ENCODE peak calls at places on chromosomes 16 and 17, in five cellular contexts. R, J, W, Z and P are unnamed samples.

GRCh38 chr16:88993006-88993787 is 16.2 kb upstream of the CBFA2T3 start:
- DNase-seq in R (no peak), J (peak), W (no peak), Z (no peak), P (no peak)

GRCh38 chr17:70945386-70945785 is 776.1 kb downstream of the KCNJ2 start:
- DNase-seq in R (no peak), J (no peak), W (no peak), Z (no peak), P (no peak)

GRCh38 chr17:59790936-59791335 is 83.5 kb downstream of the VMP1 start:
- DNase-seq in R (no peak), J (no peak), W (no peak), Z (no peak), P (no peak)

GRCh38 chr17:37322106-37322505 is 53.7 kb upstream of the C17orf78 start:
- DNase-seq in R (no peak), J (no peak), W (no peak), Z (no peak), P (no peak)

GRCh38 chr17:7842950-7843535 is 9.0 kb downstream of the KDM6B start:
- DNase-seq in R (peak), J (peak), W (no peak), Z (peak), P (no peak)

GRCh38 chr16:16007743-16008111 is 58.3 kb downstream of the ABCC1 start:
- DNase-seq in R (no peak), J (no peak), W (peak), Z (no peak), P (no peak)

GRCh38 chr17:69478916-69479315 is 64.4 kb downstream of the MAP2K6 start:
- DNase-seq in R (peak), J (no peak), W (no peak), Z (no peak), P (no peak)

GRCh38 chr17:77580531-77580930 is 378.0 kb upstream of the TNRC6C start:
- DNase-seq in R (no peak), J (no peak), W (no peak), Z (no peak), P (no peak)

GRCh38 chr17:71085238-71086033 is 916.1 kb downstream of the KCNJ2 start:
- DNase-seq in R (peak), J (peak), W (no peak), Z (peak), P (peak)

GRCh38 chr17:56598471-56598870 is 5.0 kb downstream of the NOG start:
- DNase-seq in R (no peak), J (no peak), W (no peak), Z (no peak), P (no peak)

GRCh38 chr16:73565263-73565662 is 517.3 kb upstream of the ZFHX3 start:
- DNase-seq in R (no peak), J (peak), W (no peak), Z (peak), P (no peak)

GRCh38 chr17:49018116-49018612 is 21.0 kb downstream of the IGF2BP1 start:
- DNase-seq in R (no peak), J (no peak), W (no peak), Z (no peak), P (no peak)

GRCh38 chr17:73293480-73293911 is 18.3 kb downstream of the CDC42EP4 start:
- DNase-seq in R (no peak), J (no peak), W (no peak), Z (no peak), P (peak)

GRCh38 chr16:89964201-89964600 is 15.6 kb downstream of the DEF8 start:
- DNase-seq in R (no peak), J (no peak), W (no peak), Z (no peak), P (no peak)

GRCh38 chr17:66893382-66893781 is 58.5 kb downstream of the CACNG5 start:
- DNase-seq in R (no peak), J (no peak), W (no peak), Z (no peak), P (no peak)

GRCh38 chr17:38982858-38983746 is 15.9 kb upstream of the FBXO47 start:
- DNase-seq in R (peak), J (peak), W (peak), Z (peak), P (peak)
- H2AFZ ChIP-seq in R (no peak), J (no peak), W (no peak), Z (no peak), P (no peak)

GRCh38 chr16:4098496-4098895 is 17.7 kb downstream of the ADCY9 start:
- DNase-seq in R (no peak), J (no peak), W (no peak), Z (no peak), P (no peak)

GRCh38 chr16:4105848-4106247 is 10.4 kb downstream of the ADCY9 start:
- DNase-seq in R (no peak), J (no peak), W (no peak), Z (no peak), P (no peak)

GRCh38 chr16:4103741-4104140 is 12.5 kb downstream of the ADCY9 start:
- DNase-seq in R (no peak), J (no peak), W (no peak), Z (no peak), P (no peak)

GRCh38 chr16:4097826-4098240 is 18.4 kb downstream of the ADCY9 start:
- DNase-seq in R (no peak), J (no peak), W (no peak), Z (no peak), P (no peak)

GRCh38 chr16:4101421-4102275 is 14.6 kb downstream of the ADCY9 start:
- DNase-seq in R (no peak), J (no peak), W (no peak), Z (no peak), P (no peak)
- TF ChIP-seq GABPA in R (no peak), J (no peak), W (no peak), Z (no peak), P (no peak)

GRCh38 chr17:82959242-82959930 is 119.6 kb upstream of the ZNF750 start:
- DNase-seq in R (no peak), J (no peak), W (no peak), Z (no peak), P (no peak)
- H2AFZ ChIP-seq in R (no peak), J (no peak), W (no peak), Z (no peak), P (no peak)

GRCh38 chr17:78925662-78926555 is 722 bp upstream of the TIMP2 start:
- DNase-seq in R (peak), J (no peak), W (no peak), Z (peak), P (peak)
- TF ChIP-seq GABPA in R (no peak), J (no peak), W (no peak), Z (no peak), P (no peak)

GRCh38 chr17:5615476-5615875 is 31.2 kb upstream of the NLRP1 start:
- DNase-seq in R (no peak), J (no peak), W (no peak), Z (no peak), P (no peak)

GRCh38 chr17:5618511-5618910 is 34.2 kb upstream of the NLRP1 start:
- DNase-seq in R (no peak), J (peak), W (no peak), Z (no peak), P (no peak)

DNA sequence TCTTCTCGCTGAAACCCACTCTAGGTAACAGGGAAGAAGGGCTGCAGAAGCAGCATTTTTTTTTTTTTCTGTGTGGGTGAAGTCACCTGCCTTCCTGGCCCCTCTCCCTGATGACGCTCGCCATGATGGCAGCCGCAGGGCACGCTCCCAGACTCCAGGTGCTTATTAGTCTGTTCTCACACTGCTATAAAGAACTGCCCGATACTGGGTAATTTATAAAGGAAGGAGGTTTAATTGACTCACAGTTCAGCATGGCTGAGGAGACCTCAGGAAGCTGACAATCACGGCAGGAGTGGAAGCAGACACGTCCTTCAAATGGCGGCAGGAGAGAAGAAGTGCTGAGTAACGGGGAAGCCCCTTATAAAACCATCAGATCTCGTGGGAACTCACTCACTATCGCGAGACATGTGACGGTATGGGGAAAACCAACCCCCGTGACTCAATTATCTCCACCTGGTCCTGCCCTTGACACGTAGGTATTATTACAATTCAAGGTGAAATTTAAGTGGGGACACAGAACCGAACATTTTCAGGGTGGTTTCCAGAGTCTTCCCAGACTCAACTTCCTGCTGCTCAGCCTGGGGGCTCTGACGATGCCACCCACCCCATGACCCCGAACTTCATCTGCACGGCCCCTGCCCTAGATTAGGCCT is 34.9 kb upstream of the NLRP1 start:
- DNase-seq in R (no peak), J (peak), W (peak), Z (no peak), P (no peak)
- H2AFZ ChIP-seq in R (no peak), J (peak), W (no peak), Z (no peak), P (no peak)

DNA sequence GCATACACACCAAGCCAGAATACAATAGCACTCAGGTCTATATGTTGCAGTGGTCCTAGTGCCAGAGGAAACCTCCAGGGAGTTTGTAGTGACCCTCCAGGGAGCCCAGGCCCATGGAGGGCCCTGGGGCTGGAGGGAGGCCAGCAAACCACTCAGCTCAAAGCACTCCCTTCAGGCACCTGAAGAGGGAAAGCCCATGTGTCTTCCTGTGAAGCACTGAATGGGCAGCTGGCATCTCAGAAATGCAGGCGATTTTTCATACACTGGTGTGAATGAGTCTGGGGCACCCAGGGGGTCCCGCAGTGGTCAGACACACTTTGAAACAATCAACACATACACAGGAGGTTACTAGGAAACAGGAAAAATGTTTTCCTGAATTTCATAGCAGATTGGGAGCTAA is 12.8 kb downstream of the TBC1D26 start:
- DNase-seq in R (no peak), J (no peak), W (no peak), Z (no peak), P (peak)
- TF ChIP-seq GABPA in R (no peak), J (no peak), W (no peak), Z (no peak), P (no peak)

DNA sequence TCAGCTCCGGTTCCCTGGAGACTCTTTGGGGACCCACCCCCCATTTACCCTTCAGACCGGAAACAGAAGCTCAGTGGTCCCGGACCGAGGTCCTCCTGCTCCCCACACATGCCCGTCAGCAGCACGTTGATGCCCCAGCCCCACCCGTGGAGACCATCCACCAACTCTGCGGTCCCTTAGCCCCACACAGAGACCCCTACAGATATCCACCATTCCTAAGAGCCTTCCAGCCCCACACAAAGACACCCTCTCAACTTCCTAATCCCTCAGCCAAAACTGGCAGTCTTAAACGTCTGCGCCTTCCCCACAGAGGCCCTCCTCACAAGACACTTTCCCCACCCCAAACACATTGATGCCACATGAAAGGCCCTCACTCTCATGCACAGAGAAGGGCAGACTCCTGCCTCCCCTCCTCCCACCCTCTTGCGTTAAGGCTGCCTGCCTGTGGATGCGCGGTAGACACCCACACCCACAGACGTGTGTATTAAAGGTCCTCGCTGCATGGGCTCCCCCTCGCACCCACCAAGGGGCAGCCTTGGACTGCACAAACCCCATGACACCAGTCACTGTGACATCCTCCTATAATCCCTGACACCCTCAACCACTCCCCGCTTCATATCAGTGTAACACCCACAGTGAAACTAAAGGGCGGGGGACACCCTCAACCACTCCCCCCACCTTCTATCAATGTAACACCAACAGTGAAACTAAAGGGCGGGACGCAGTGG is 58.2 kb upstream of the RPH3AL start:
- DNase-seq in R (peak), J (peak), W (no peak), Z (no peak), P (peak)
- H2AFZ ChIP-seq in R (peak), J (peak), W (no peak), Z (no peak), P (peak)